ENCODE peak calls at places on chromosomes 3 and 15, in seven cellular contexts. N, S, Y, O, A, J and E are unnamed samples.

GRCh38 chr3:62210016-62210415 is 163.3 kb downstream of the FEZF2 start:
- DNase-seq in N (no peak), S (no peak), Y (no peak), O (no peak), A (no peak), J (no peak), E (no peak)

GRCh38 chr3:135159848-135160247 is 364.8 kb downstream of the EPHB1 start:
- DNase-seq in N (no peak), S (no peak), Y (no peak), O (no peak), A (no peak), J (no peak), E (no peak)

GRCh38 chr3:105233056-105233455 is 133.7 kb upstream of the ALCAM start:
- DNase-seq in N (no peak), S (no peak), Y (no peak), O (no peak), A (no peak), J (no peak), E (no peak)

GRCh38 chr3:9784876-9785443 is 7.3 kb downstream of the TADA3 start:
- DNase-seq in N (no peak), S (no peak), Y (no peak), O (no peak), A (no peak), J (no peak), E (no peak)

GRCh38 chr3:73036694-73037368 is 24.6 kb upstream of the EBLN2 start:
- DNase-seq in N (no peak), S (no peak), Y (no peak), O (no peak), A (no peak), J (no peak), E (no peak)

GRCh38 chr3:143090486-143090885 is 29.1 kb upstream of the CHST2 start:
- DNase-seq in N (peak; percentile 37), S (no peak), Y (peak; percentile 51), O (no peak), A (no peak), J (no peak), E (no peak)

GRCh38 chr15:65747265-65747664 is 44.8 kb downstream of the DENND4A start:
- DNase-seq in N (no peak), S (no peak), Y (no peak), O (no peak), A (no peak), J (no peak), E (no peak)

GRCh38 chr3:124569761-124570160 is 160.5 kb upstream of the UMPS start:
- DNase-seq in N (peak; percentile 69), S (no peak), Y (peak; percentile 74), O (no peak), A (no peak), J (no peak), E (no peak)

GRCh38 chr15:55721554-55722185 is 21.3 kb downstream of the PRTG start:
- DNase-seq in N (no peak), S (no peak), Y (no peak), O (no peak), A (no peak), J (no peak), E (no peak)

GRCh38 chr3:123300056-123300455 is 98.3 kb downstream of the SEC22A start:
- DNase-seq in N (no peak), S (no peak), Y (no peak), O (no peak), A (no peak), J (no peak), E (no peak)

GRCh38 chr3:23856286-23856685 is 50.5 kb downstream of the UBE2E1 start:
- DNase-seq in N (no peak), S (no peak), Y (no peak), O (no peak), A (no peak), J (no peak), E (no peak)

GRCh38 chr15:89197503-89197971 is 23.8 kb downstream of the RLBP1 start:
- DNase-seq in N (peak; percentile 79), S (no peak), Y (no peak), O (no peak), A (no peak), J (no peak), E (no peak)

GRCh38 chr3:192817053-192817452 is 89.7 kb upstream of the FGF12 start:
- DNase-seq in N (no peak), S (no peak), Y (no peak), O (no peak), A (no peak), J (no peak), E (no peak)

GRCh38 chr3:156109989-156110388 is 10.4 kb upstream of the KCNAB1 start:
- DNase-seq in N (no peak), S (no peak), Y (no peak), O (no peak), A (no peak), J (no peak), E (no peak)

GRCh38 chr15:31848621-31849020 is 181.7 kb upstream of the CHRNA7 start:
- DNase-seq in N (no peak), S (no peak), Y (no peak), O (no peak), A (no peak), J (no peak), E (no peak)

GRCh38 chr3:126573492-126574117 is 14.9 kb upstream of the C3orf22 start:
- DNase-seq in N (no peak), S (no peak), Y (no peak), O (no peak), A (no peak), J (no peak), E (no peak)

GRCh38 chr15:90465140-90465929 is 64.4 kb upstream of the CRTC3 start:
- DNase-seq in N (no peak), S (no peak), Y (no peak), O (no peak), A (no peak), J (no peak), E (no peak)

GRCh38 chr15:73941449-73941848 is 15.2 kb downstream of the LOXL1 start:
- DNase-seq in N (no peak), S (no peak), Y (no peak), O (no peak), A (no peak), J (no peak), E (no peak)

GRCh38 chr15:95682129-95682528 is 648.4 kb upstream of the NR2F2 start:
- DNase-seq in N (no peak), S (no peak), Y (no peak), O (no peak), A (no peak), J (no peak), E (no peak)

GRCh38 chr3:177597325-177598109 is 400.2 kb upstream of the TBL1XR1 start:
- DNase-seq in N (no peak), S (no peak), Y (peak; percentile 45), O (peak; percentile 63), A (peak; percentile 76), J (peak; percentile 55), E (peak; percentile 46)

GRCh38 chr3:46538803-46539442 is 27.2 kb downstream of the LRRC2 start:
- DNase-seq in N (peak; percentile 42), S (peak; percentile 86), Y (peak; percentile 68), O (peak; percentile 99), A (peak; percentile 78), J (no peak), E (peak; percentile 85)

GRCh38 chr15:88288206-88288605 is 31.7 kb upstream of the NTRK3 start:
- DNase-seq in N (no peak), S (no peak), Y (no peak), O (no peak), A (no peak), J (no peak), E (no peak)

GRCh38 chr15:63504247-63504978 is at the start of gene USP3:
- DNase-seq in N (peak; percentile 94), S (peak; percentile 92), Y (peak; percentile 97), O (peak; percentile 97), A (peak; percentile 98), J (peak; percentile 94), E (peak; percentile 98)
- TF ChIP-seq CTCF in N (peak; percentile 30), S (no peak), Y (peak; percentile 32), O (no peak), A (peak; percentile 60), J (no peak), E (peak; percentile 4)

GRCh38 chr3:16380421-16380820 is 115.4 kb downstream of the OXNAD1 start:
- DNase-seq in N (no peak), S (no peak), Y (no peak), O (peak; percentile 61), A (no peak), J (no peak), E (no peak)

GRCh38 chr3:16383864-16384263 is 118.9 kb downstream of the OXNAD1 start:
- DNase-seq in N (no peak), S (no peak), Y (no peak), O (no peak), A (no peak), J (no peak), E (no peak)

GRCh38 chr3:16381426-16381825 is 116.4 kb downstream of the OXNAD1 start:
- DNase-seq in N (no peak), S (no peak), Y (no peak), O (no peak), A (no peak), J (no peak), E (no peak)

GRCh38 chr3:16385151-16385550 is 120.1 kb downstream of the OXNAD1 start:
- DNase-seq in N (no peak), S (no peak), Y (no peak), O (no peak), A (peak; percentile 18), J (no peak), E (no peak)

GRCh38 chr3:16382852-16383251 is 117.8 kb downstream of the OXNAD1 start:
- DNase-seq in N (no peak), S (no peak), Y (no peak), O (no peak), A (peak; percentile 27), J (no peak), E (no peak)
- H3K4me3 ChIP-seq in N (no peak overlapping the region), S (no peak overlapping the region), Y (no peak overlapping the region), O (no peak overlapping the region), A (no peak overlapping the region), J (no peak overlapping the region), E (no peak overlapping the region)

GRCh38 chr15:64690578-64691296 is 84.7 kb downstream of the RBPMS2 start:
- DNase-seq in N (no peak), S (no peak), Y (no peak), O (no peak), A (no peak), J (no peak), E (no peak)
- TF ChIP-seq CTCF in N (no peak), S (no peak), Y (no peak), O (peak; percentile 51), A (no peak), J (no peak), E (no peak)

GRCh38 chr3:16536344-16536663 is 22.8 kb upstream of the RFTN1 start:
- DNase-seq in N (no peak), S (no peak), Y (no peak), O (no peak), A (no peak), J (no peak), E (no peak)

GRCh38 chr3:16534914-16535301 is 21.4 kb upstream of the RFTN1 start:
- DNase-seq in N (no peak), S (no peak), Y (no peak), O (no peak), A (no peak), J (no peak), E (no peak)

GRCh38 chr3:16536996-16537395 is 23.5 kb upstream of the RFTN1 start:
- DNase-seq in N (no peak), S (no peak), Y (no peak), O (no peak), A (no peak), J (no peak), E (no peak)

GRCh38 chr3:16538505-16538904 is 25.0 kb upstream of the RFTN1 start:
- DNase-seq in N (no peak), S (no peak), Y (no peak), O (no peak), A (no peak), J (no peak), E (no peak)

GRCh38 chr3:16533928-16534913 is 20.7 kb upstream of the RFTN1 start:
- DNase-seq in N (no peak), S (no peak), Y (no peak), O (no peak), A (no peak), J (no peak), E (no peak)
- H3K4me3 ChIP-seq in N (no peak overlapping the region), S (no peak overlapping the region), Y (no peak overlapping the region), O (no peak overlapping the region), A (no peak overlapping the region), J (no peak overlapping the region), E (no peak overlapping the region)